ENCODE peak calls at places on chromosomes 13 and 19, in six cellular contexts. One of them, this sample, is unnamed.

GRCh38 chr19:18417250-18418033 is 1.8 kb upstream of the SSBP4 start:
- DNase-seq in HEK293T: peak; percentile 69
- DNase-seq in naive thymus-derived CD8-positive, alpha-beta T cell: no peak
- DNase-seq in Karpas-422: peak; percentile 67
- DNase-seq in cerebellum: no peak
- DNase-seq in stimulated activated CD4-positive, alpha-beta T cell treated with anti-CD3 and anti-CD28 coated beads, Interleukin-4, amount 100 ng/mL, for 1 hour: no peak
- DNase-seq in this sample: peak; percentile 96

GRCh38 chr19:17468302-17469091 is 1.8 kb upstream of the SLC27A1 start:
- DNase-seq in cerebellum: no peak
- DNase-seq in naive thymus-derived CD8-positive, alpha-beta T cell: no peak
- DNase-seq in HEK293T: no peak
- DNase-seq in Karpas-422: no peak
- DNase-seq in stimulated activated CD4-positive, alpha-beta T cell treated with anti-CD3 and anti-CD28 coated beads, Interleukin-4, amount 100 ng/mL, for 1 hour: no peak
- DNase-seq in this sample: no peak

GRCh38 chr13:97353927-97354326 is 80.0 kb upstream of the RAP2A start:
- DNase-seq in naive thymus-derived CD8-positive, alpha-beta T cell: no peak
- DNase-seq in stimulated activated CD4-positive, alpha-beta T cell treated with anti-CD3 and anti-CD28 coated beads, Interleukin-4, amount 100 ng/mL, for 1 hour: no peak
- DNase-seq in Karpas-422: no peak
- DNase-seq in cerebellum: no peak
- DNase-seq in HEK293T: no peak
- DNase-seq in this sample: no peak

GRCh38 chr19:7638802-7639465 is 2.0 kb downstream of the STXBP2 start:
- DNase-seq in Karpas-422: no peak
- DNase-seq in HEK293T: no peak
- DNase-seq in naive thymus-derived CD8-positive, alpha-beta T cell: no peak
- DNase-seq in stimulated activated CD4-positive, alpha-beta T cell treated with anti-CD3 and anti-CD28 coated beads, Interleukin-4, amount 100 ng/mL, for 1 hour: no peak
- DNase-seq in cerebellum: no peak
- DNase-seq in this sample: no peak

GRCh38 chr13:68522184-68522583 is 1292.0 kb upstream of the PCDH9 start:
- DNase-seq in HEK293T: no peak
- DNase-seq in cerebellum: no peak
- DNase-seq in Karpas-422: no peak
- DNase-seq in stimulated activated CD4-positive, alpha-beta T cell treated with anti-CD3 and anti-CD28 coated beads, Interleukin-4, amount 100 ng/mL, for 1 hour: no peak
- DNase-seq in naive thymus-derived CD8-positive, alpha-beta T cell: no peak
- DNase-seq in this sample: no peak

GRCh38 chr13:61700663-61701062 is 285.0 kb upstream of the PCDH20 start:
- DNase-seq in Karpas-422: no peak
- DNase-seq in HEK293T: no peak
- DNase-seq in naive thymus-derived CD8-positive, alpha-beta T cell: no peak
- DNase-seq in cerebellum: no peak
- DNase-seq in stimulated activated CD4-positive, alpha-beta T cell treated with anti-CD3 and anti-CD28 coated beads, Interleukin-4, amount 100 ng/mL, for 1 hour: no peak
- DNase-seq in this sample: no peak

GRCh38 chr13:42654212-42654611 is 80.3 kb downstream of the TNFSF11 start:
- DNase-seq in cerebellum: no peak
- DNase-seq in Karpas-422: peak; percentile 31
- DNase-seq in naive thymus-derived CD8-positive, alpha-beta T cell: no peak
- DNase-seq in stimulated activated CD4-positive, alpha-beta T cell treated with anti-CD3 and anti-CD28 coated beads, Interleukin-4, amount 100 ng/mL, for 1 hour: no peak
- DNase-seq in HEK293T: no peak
- DNase-seq in this sample: no peak

GRCh38 chr19:35249146-35249847 is 495 bp downstream of the LSR start:
- DNase-seq in naive thymus-derived CD8-positive, alpha-beta T cell: no peak
- DNase-seq in HEK293T: no peak
- DNase-seq in Karpas-422: no peak
- DNase-seq in stimulated activated CD4-positive, alpha-beta T cell treated with anti-CD3 and anti-CD28 coated beads, Interleukin-4, amount 100 ng/mL, for 1 hour: no peak
- DNase-seq in cerebellum: no peak
- DNase-seq in this sample: no peak

GRCh38 chr19:46772170-46773017 is 16.0 kb downstream of the SLC1A5 start:
- DNase-seq in cerebellum: no peak
- DNase-seq in stimulated activated CD4-positive, alpha-beta T cell treated with anti-CD3 and anti-CD28 coated beads, Interleukin-4, amount 100 ng/mL, for 1 hour: no peak
- DNase-seq in HEK293T: no peak
- DNase-seq in naive thymus-derived CD8-positive, alpha-beta T cell: no peak
- DNase-seq in Karpas-422: peak; percentile 52
- DNase-seq in this sample: no peak

GRCh38 chr13:20358022-20358421 is 125.9 kb upstream of the GJB6 start:
- DNase-seq in cerebellum: no peak
- DNase-seq in naive thymus-derived CD8-positive, alpha-beta T cell: no peak
- DNase-seq in stimulated activated CD4-positive, alpha-beta T cell treated with anti-CD3 and anti-CD28 coated beads, Interleukin-4, amount 100 ng/mL, for 1 hour: no peak
- DNase-seq in Karpas-422: no peak
- DNase-seq in HEK293T: no peak
- DNase-seq in this sample: no peak

GRCh38 chr19:8445488-8446001 is 770 bp downstream of the HNRNPM start:
- DNase-seq in naive thymus-derived CD8-positive, alpha-beta T cell: peak; percentile 54
- DNase-seq in HEK293T: peak; percentile 27
- DNase-seq in cerebellum: no peak
- DNase-seq in stimulated activated CD4-positive, alpha-beta T cell treated with anti-CD3 and anti-CD28 coated beads, Interleukin-4, amount 100 ng/mL, for 1 hour: peak; percentile 48
- DNase-seq in Karpas-422: peak; percentile 82
- DNase-seq in this sample: peak; percentile 41

GRCh38 chr19:20367811-20368294 is 197.7 kb downstream of the ZNF737 start:
- DNase-seq in HEK293T: no peak
- DNase-seq in cerebellum: no peak
- DNase-seq in Karpas-422: peak; percentile 46
- DNase-seq in stimulated activated CD4-positive, alpha-beta T cell treated with anti-CD3 and anti-CD28 coated beads, Interleukin-4, amount 100 ng/mL, for 1 hour: no peak
- DNase-seq in naive thymus-derived CD8-positive, alpha-beta T cell: no peak
- DNase-seq in this sample: peak; percentile 52

GRCh38 chr13:30634838-30635237 is 17.1 kb downstream of the USPL1 start:
- DNase-seq in naive thymus-derived CD8-positive, alpha-beta T cell: no peak
- DNase-seq in HEK293T: no peak
- DNase-seq in cerebellum: no peak
- DNase-seq in Karpas-422: no peak
- DNase-seq in stimulated activated CD4-positive, alpha-beta T cell treated with anti-CD3 and anti-CD28 coated beads, Interleukin-4, amount 100 ng/mL, for 1 hour: no peak
- DNase-seq in this sample: no peak

GRCh38 chr13:108877300-108877699 is 247.9 kb downstream of the MYO16 start:
- DNase-seq in stimulated activated CD4-positive, alpha-beta T cell treated with anti-CD3 and anti-CD28 coated beads, Interleukin-4, amount 100 ng/mL, for 1 hour: no peak
- DNase-seq in Karpas-422: no peak
- DNase-seq in cerebellum: no peak
- DNase-seq in HEK293T: no peak
- DNase-seq in naive thymus-derived CD8-positive, alpha-beta T cell: no peak
- DNase-seq in this sample: peak; percentile 20

GRCh38 chr19:34838753-34839431 is 65.9 kb upstream of the ZNF599 start:
- DNase-seq in naive thymus-derived CD8-positive, alpha-beta T cell: peak; percentile 17
- DNase-seq in cerebellum: peak; percentile 3
- DNase-seq in HEK293T: no peak
- DNase-seq in stimulated activated CD4-positive, alpha-beta T cell treated with anti-CD3 and anti-CD28 coated beads, Interleukin-4, amount 100 ng/mL, for 1 hour: peak; percentile 33
- DNase-seq in Karpas-422: no peak
- DNase-seq in this sample: peak; percentile 28

GRCh38 chr13:75670496-75670895 is 34.4 kb downstream of the LMO7 start:
- DNase-seq in stimulated activated CD4-positive, alpha-beta T cell treated with anti-CD3 and anti-CD28 coated beads, Interleukin-4, amount 100 ng/mL, for 1 hour: no peak
- DNase-seq in cerebellum: no peak
- DNase-seq in HEK293T: no peak
- DNase-seq in Karpas-422: no peak
- DNase-seq in naive thymus-derived CD8-positive, alpha-beta T cell: no peak
- DNase-seq in this sample: no peak